ENCODE peak calls at places on chromosome 1, in four cellular contexts. D is fibroblast of mammary gland, M is fibroblast of villous mesenchyme, C is heart right ventricle. X is an unnamed sample.
A peak's percentile ranks its signal among the peaks of the same experiment; 100 is the strongest.

GRCh38 chr1:246778663-246779062 is 54.5 kb downstream of the SCCPDH start:
- DNase-seq in D (no peak), M (no peak), C (no peak), X (no peak)

GRCh38 chr1:94270801-94271203 is 33.4 kb upstream of the ARHGAP29 start:
- DNase-seq in D (peak; percentile 95), M (no peak), C (no peak), X (peak; percentile 87)

GRCh38 chr1:45834689-45835088 is 31.3 kb downstream of the MAST2 start:
- DNase-seq in D (no peak), M (no peak), C (no peak), X (no peak)

GRCh38 chr1:112359961-112360767 is 35.9 kb upstream of the CTTNBP2NL start:
- DNase-seq in D (peak; percentile 79), M (peak; percentile 91), C (peak; percentile 23), X (peak; percentile 37)

GRCh38 chr1:161100534-161100933 is 2.4 kb downstream of the KLHDC9 start:
- DNase-seq in D (no peak), M (no peak), C (no peak), X (no peak)

GRCh38 chr1:105632342-105633196 is 1423.9 kb upstream of the PRMT6 start:
- DNase-seq in D (no peak), M (no peak), C (no peak), X (peak; percentile 39)

GRCh38 chr1:17622823-17623222 is 83.3 kb downstream of the ARHGEF10L start:
- DNase-seq in D (no peak), M (no peak), C (no peak), X (no peak)

GRCh38 chr1:168312718-168313604 is 32.3 kb downstream of the TBX19 start:
- DNase-seq in D (no peak), M (no peak), C (no peak), X (no peak)

GRCh38 chr1:208206092-208206698 is 38.0 kb downstream of the PLXNA2 start:
- DNase-seq in D (no peak), M (no peak), C (no peak), X (no peak)

DNA sequence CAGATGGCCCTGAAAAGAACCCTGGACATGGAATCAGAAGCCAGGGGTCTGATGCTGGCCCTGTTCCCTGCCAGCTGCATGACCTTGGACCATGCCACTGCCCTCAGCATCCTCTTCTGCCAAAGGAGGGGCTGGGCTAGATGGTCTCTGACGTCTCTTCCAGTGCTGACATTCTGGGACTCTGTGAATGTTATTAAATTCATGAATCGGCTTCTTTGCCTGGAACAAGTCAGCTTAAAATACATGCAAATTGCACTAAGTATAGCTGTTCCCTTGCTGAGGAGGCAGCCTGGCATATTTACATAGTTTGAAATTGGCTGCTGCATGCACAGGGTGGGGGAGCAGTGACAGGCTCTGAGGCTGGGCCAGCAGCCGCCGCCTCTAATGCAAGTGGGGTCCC is 23.8 kb downstream of the KCNA2 start:
- DNase-seq in D (no peak), M (no peak), C (no peak), X (no peak)
- H3K4me3 ChIP-seq in D (no peak overlapping the region), M (no peak overlapping the region), C (no peak overlapping the region), X (no peak overlapping the region)

GRCh38 chr1:23566304-23566703 is 7.0 kb upstream of the ID3 start:
- DNase-seq in D (no peak), M (no peak), C (no peak), X (no peak)
- TF ChIP-seq CTCF in D (no peak), M (peak; percentile 34), C (peak; percentile 13), X (peak; percentile 33)

GRCh38 chr1:192158181-192158580 is at the start of gene RGS18:
- DNase-seq in D (no peak), M (no peak), C (no peak), X (no peak)

GRCh38 chr1:192160186-192160585 is 1.9 kb downstream of the RGS18 start:
- DNase-seq in D (no peak), M (no peak), C (no peak), X (no peak)

GRCh38 chr1:192161974-192162373 is 3.7 kb downstream of the RGS18 start:
- DNase-seq in D (no peak), M (no peak), C (no peak), X (no peak)

GRCh38 chr1:192159034-192159433 is 772 bp downstream of the RGS18 start:
- DNase-seq in D (no peak), M (no peak), C (no peak), X (no peak)

GRCh38 chr1:192159769-192160168 is 1.5 kb downstream of the RGS18 start:
- DNase-seq in D (no peak), M (no peak), C (no peak), X (no peak)
- H3K4me3 ChIP-seq in D (no peak overlapping the region), M (no peak overlapping the region), C (no peak overlapping the region), X (no peak overlapping the region)

DNA sequence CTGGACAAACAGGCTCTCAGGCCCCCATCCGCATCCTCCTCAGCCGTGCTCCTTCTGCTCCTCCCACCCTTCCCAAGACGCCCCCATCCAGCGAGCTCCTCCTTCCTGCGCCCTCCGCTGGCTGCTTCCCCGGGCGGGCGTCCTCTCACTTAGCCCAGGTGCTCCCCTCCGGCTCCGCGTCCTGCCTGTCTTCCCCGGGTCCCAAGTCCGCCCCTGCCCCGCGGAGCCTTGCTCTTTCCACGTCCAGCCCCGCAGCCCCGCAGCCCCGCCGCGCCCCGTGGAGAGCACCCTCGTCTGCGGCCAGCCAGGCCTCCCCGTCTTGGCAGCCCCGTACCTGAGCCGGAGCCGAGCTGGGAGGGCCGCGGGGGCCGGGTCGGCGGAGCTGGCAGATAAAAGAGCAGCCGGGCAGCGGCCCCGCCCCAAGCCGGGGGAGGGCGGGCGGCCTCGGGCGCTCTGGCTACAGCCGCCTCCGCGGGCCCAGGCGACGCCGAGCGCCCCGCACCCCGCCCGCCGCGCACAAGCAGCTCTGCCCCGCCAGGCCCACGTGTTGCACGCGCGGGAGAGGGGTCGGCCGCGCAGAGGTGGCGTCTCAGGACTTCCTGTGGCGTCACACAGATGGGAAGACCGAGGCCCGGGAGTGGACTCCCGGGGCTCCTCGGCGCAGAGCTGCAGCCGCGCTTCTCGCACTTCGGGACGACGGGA is at the start of gene PAQR7:
- DNase-seq in D (peak; percentile 60), M (peak; percentile 78), C (peak; percentile 76), X (no peak)
- TF ChIP-seq CTCF in D (no peak), M (no peak), C (peak; percentile 13), X (peak; percentile 17)

GRCh38 chr1:49824261-49824660 is 199.5 kb downstream of the AGBL4 start:
- DNase-seq in D (no peak), M (no peak), C (no peak), X (no peak)
- H3K4me3 ChIP-seq in D (no peak overlapping the region), M (no peak overlapping the region), C (no peak overlapping the region), X (no peak overlapping the region)

GRCh38 chr1:181135462-181135781 is 46.9 kb downstream of the IER5 start:
- DNase-seq in D (peak; percentile 48), M (peak; percentile 45), C (no peak), X (no peak)
- TF ChIP-seq CTCF in D (peak; percentile 30), M (peak; percentile 38), C (peak; percentile 27), X (peak; percentile 37)

GRCh38 chr1:41891403-41891896 is 27.3 kb downstream of the HIVEP3 start:
- DNase-seq in D (no peak), M (peak; percentile 67), C (no peak), X (no peak)
- H3K4me3 ChIP-seq in D (no peak overlapping the region), M (peak overlapping the region; percentile 56), C (peak overlapping the region; percentile 26), X (peak overlapping the region; percentile 43)

GRCh38 chr1:211830330-211831142 is at the start of gene LPGAT1:
- DNase-seq in D (peak; percentile 31), M (peak; percentile 64), C (peak; percentile 82), X (no peak)
- TF ChIP-seq CTCF in D (no peak), M (peak; percentile 43), C (peak; percentile 82), X (peak; percentile 45)

GRCh38 chr1:157134442-157134841 is 3.8 kb downstream of the ETV3 start:
- DNase-seq in D (no peak), M (no peak), C (no peak), X (no peak)

GRCh38 chr1:157133431-157133830 is 4.8 kb downstream of the ETV3 start:
- DNase-seq in D (no peak), M (no peak), C (no peak), X (no peak)

GRCh38 chr1:157136133-157136532 is 2.1 kb downstream of the ETV3 start:
- DNase-seq in D (no peak), M (no peak), C (no peak), X (no peak)

GRCh38 chr1:157135646-157136045 is 2.5 kb downstream of the ETV3 start:
- DNase-seq in D (no peak), M (peak; percentile 21), C (no peak), X (no peak)

DNA sequence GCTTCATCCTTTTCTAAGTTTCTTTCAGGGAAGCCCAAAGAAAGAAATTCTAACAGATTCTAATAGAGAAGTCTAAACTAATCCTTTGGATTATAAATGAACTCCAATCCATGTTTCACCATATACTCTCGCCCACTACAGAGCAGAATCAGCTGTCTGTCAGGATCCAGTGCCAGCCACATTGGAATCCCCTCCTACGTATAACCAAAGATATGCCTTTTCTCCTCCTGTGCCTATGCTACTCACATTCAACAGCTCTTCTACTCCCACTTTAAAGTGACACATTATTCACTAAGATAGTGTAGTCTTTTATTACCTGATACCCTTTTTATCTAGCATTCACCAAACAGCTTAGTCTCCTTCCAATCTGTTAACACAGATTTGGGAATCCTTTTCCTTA is 3.1 kb downstream of the ETV3 start:
- DNase-seq in D (no peak), M (no peak), C (no peak), X (no peak)
- H3K4me3 ChIP-seq in D (no peak overlapping the region), M (no peak overlapping the region), C (no peak overlapping the region), X (no peak overlapping the region)